ENCODE peak calls at places on chromosomes 3 and 15, in nine cellular contexts. E is ovary, V is body of pancreas, Y is hepatocyte, L is heart left ventricle, J is Karpas-422, X is GM23338, A is ascending aorta, S is psoas muscle. U is an unnamed sample.
A peak's percentile ranks its signal among the peaks of the same experiment; 100 is the strongest.

GRCh38 chr3:17823039-17823438 is 80.6 kb upstream of the TBC1D5 start:
- DNase-seq in J (no peak), A (no peak), L (no peak), Y (no peak), X (no peak), S (no peak), V (no peak), E (no peak), U (no peak)

GRCh38 chr3:140365872-140366697 is 311.8 kb upstream of the TRIM42 start:
- DNase-seq in V (no peak), S (no peak), X (no peak), J (no peak), Y (no peak), A (peak; percentile 13), L (no peak), E (no peak), U (no peak)

GRCh38 chr3:10628902-10629700 is 123.7 kb upstream of the ATP2B2 start:
- DNase-seq in A (no peak), X (no peak), J (no peak), S (no peak), L (no peak), E (no peak), Y (no peak), V (no peak), U (no peak)

GRCh38 chr15:40930430-40931299 is 1.5 kb downstream of the DLL4 start:
- DNase-seq in V (peak; percentile 56), X (peak; percentile 92), J (peak; percentile 72), Y (peak; percentile 74), L (peak; percentile 79), E (no peak), A (no peak), S (peak; percentile 57), U (no peak)

GRCh38 chr3:107633327-107634141 is 110.8 kb downstream of the BBX start:
- DNase-seq in A (no peak), E (no peak), L (no peak), X (no peak), V (no peak), S (no peak), J (no peak), Y (no peak), U (no peak)

GRCh38 chr3:32374788-32375595 is 16.7 kb upstream of the CMTM7 start:
- DNase-seq in E (no peak), L (no peak), S (no peak), J (peak; percentile 89), V (peak; percentile 70), X (peak; percentile 96), A (peak; percentile 79), Y (peak; percentile 81), U (peak; percentile 77)

GRCh38 chr3:50671331-50671730 is 3.4 kb upstream of the DOCK3 start:
- DNase-seq in A (no peak), V (no peak), Y (peak; percentile 46), J (no peak), E (no peak), S (no peak), X (no peak), L (no peak), U (no peak)

GRCh38 chr3:191499307-191500125 is 38.6 kb downstream of the PYDC2 start:
- DNase-seq in J (no peak), Y (peak; percentile 35), E (peak; percentile 23), V (peak; percentile 62), S (peak; percentile 35), X (peak; percentile 13), L (peak; percentile 59), A (no peak), U (no peak)

GRCh38 chr3:184314700-184315505 is 497 bp downstream of the EIF4G1 start:
- DNase-seq in Y (peak; percentile 90), V (peak; percentile 88), S (peak; percentile 92), A (peak; percentile 91), J (peak; percentile 83), X (peak; percentile 66), L (peak; percentile 94), E (peak; percentile 86), U (peak; percentile 65)

GRCh38 chr3:45499529-45499928 is 95.0 kb upstream of the LIMD1 start:
- DNase-seq in V (no peak), J (peak; percentile 77), L (no peak), S (no peak), X (peak; percentile 20), Y (peak; percentile 34), A (no peak), E (no peak), U (no peak)

GRCh38 chr3:37243811-37244748 is 69.7 kb upstream of the LRRFIP2 start:
- DNase-seq in E (peak; percentile 56), V (peak; percentile 91), S (peak; percentile 88), Y (peak; percentile 88), X (peak; percentile 78), L (peak; percentile 89), J (peak; percentile 74), A (peak; percentile 94), U (peak; percentile 13)

GRCh38 chr3:176078916-176079315 is 1118.4 kb downstream of the TBL1XR1 start:
- DNase-seq in J (no peak), S (no peak), E (no peak), Y (no peak), V (no peak), X (no peak), L (no peak), A (no peak), U (no peak)

GRCh38 chr3:115169808-115170207 is 22.7 kb upstream of the ZBTB20 start:
- DNase-seq in S (no peak), E (no peak), Y (no peak), L (no peak), J (peak; percentile 52), A (no peak), X (no peak), V (no peak), U (peak; percentile 36)

GRCh38 chr3:64650710-64651109 is 37.1 kb downstream of the ADAMTS9 start:
- DNase-seq in L (no peak), S (no peak), V (no peak), J (no peak), Y (no peak), E (no peak), X (no peak), A (no peak), U (no peak)

GRCh38 chr15:26716069-26716468 is 56.8 kb downstream of the GABRB3 start:
- DNase-seq in Y (no peak), X (no peak), S (no peak), V (no peak), L (no peak), J (peak; percentile 9), A (no peak), E (no peak), U (no peak)

GRCh38 chr15:61879219-61879618 is 181.0 kb downstream of the VPS13C start:
- DNase-seq in E (no peak), V (peak; percentile 13), L (no peak), J (no peak), Y (peak; percentile 13), X (no peak), S (no peak), A (no peak), U (no peak)
- H3K36me3 ChIP-seq in E (no peaks in the 10 kb centered on the region), V (no peaks in the 10 kb centered on the region), L (peaks cover 14% of the 10 kb centered on the region), J (peaks cover 36% of the 10 kb centered on the region), Y (no peaks in the 10 kb centered on the region), X (no peaks in the 10 kb centered on the region), S (no peaks in the 10 kb centered on the region), A (peaks cover 18% of the 10 kb centered on the region), U (peaks cover 8% of the 10 kb centered on the region)

DNA sequence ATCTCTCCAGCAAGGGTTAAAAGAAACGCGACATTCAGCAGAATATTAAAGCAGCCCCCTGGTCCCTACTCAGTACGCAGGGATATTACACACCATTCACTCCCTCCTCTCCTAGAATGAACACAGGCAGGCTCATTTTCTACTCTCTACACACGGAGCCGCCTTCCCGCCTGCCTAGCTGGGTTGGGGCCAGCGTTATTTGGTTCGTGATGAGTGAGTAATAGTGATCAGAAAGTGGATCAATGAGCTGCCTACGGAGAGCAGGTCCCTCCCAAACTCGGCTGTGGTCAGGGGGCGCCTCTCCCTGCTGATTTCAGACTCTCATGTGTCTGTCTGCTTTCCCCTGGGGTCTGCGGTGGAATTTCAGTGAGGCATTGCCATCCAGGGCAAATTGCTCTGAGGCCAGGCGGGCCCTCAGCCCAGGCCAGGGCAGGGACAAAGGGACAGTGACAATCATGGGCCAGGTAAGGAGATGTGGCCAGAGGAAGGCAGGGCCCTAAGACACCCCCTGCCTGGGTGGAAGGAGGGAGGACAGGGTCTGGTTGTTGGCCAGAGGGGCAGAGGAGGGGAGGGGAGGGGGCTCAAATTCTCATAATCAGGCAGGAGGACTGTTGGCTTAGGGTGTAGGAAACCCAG is 2.9 kb downstream of the EPHB1 start:
- DNase-seq in X (no peak), S (no peak), Y (no peak), V (no peak), E (no peak), L (no peak), A (no peak), J (no peak), U (no peak)
- H3K27me3 ChIP-seq in X (peaks cover 47% of the 10 kb centered on the region), S (no peaks in the 10 kb centered on the region), Y (peaks cover 47% of the 10 kb centered on the region), V (no peaks in the 10 kb centered on the region), E (no peaks in the 10 kb centered on the region), L (peaks cover 28% of the 10 kb centered on the region), A (no peaks in the 10 kb centered on the region), J (no peaks in the 10 kb centered on the region), U (no peaks in the 10 kb centered on the region)

DNA sequence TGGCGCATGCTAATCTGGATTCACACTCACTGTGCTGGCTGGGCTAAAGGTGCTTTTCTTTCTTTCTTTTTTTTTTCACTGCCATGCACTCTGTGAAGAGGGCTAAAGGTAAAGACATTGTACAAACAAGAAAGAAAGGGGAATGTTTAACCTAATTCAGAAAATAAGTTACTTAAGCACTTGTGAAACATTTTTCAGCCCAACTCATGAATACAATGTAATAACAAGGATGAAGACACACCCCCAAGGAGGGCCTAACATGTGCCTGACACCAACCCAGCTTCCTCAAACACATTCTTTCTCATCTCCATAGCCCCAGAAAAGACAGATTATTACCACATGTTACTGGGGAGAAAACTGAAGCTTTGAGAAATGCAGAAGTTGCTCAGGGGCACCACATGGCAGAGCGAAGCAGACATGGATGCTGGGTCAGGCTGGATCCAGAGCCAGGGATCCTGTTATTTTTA is 5.7 kb downstream of the STIMATE start:
- DNase-seq in S (no peak), J (peak; percentile 70), A (no peak), Y (peak; percentile 63), L (no peak), V (no peak), X (no peak), E (no peak), U (no peak)
- H3K4me1 ChIP-seq in S (peaks cover 43% of the 10 kb centered on the region), J (peaks cover 55% of the 10 kb centered on the region), A (peaks cover 57% of the 10 kb centered on the region), Y (peaks cover 37% of the 10 kb centered on the region), L (peaks cover 41% of the 10 kb centered on the region), V (peaks cover 77% of the 10 kb centered on the region), X (peaks cover 8% of the 10 kb centered on the region), E (peaks cover 19% of the 10 kb centered on the region), U (peaks cover 28% of the 10 kb centered on the region)

DNA sequence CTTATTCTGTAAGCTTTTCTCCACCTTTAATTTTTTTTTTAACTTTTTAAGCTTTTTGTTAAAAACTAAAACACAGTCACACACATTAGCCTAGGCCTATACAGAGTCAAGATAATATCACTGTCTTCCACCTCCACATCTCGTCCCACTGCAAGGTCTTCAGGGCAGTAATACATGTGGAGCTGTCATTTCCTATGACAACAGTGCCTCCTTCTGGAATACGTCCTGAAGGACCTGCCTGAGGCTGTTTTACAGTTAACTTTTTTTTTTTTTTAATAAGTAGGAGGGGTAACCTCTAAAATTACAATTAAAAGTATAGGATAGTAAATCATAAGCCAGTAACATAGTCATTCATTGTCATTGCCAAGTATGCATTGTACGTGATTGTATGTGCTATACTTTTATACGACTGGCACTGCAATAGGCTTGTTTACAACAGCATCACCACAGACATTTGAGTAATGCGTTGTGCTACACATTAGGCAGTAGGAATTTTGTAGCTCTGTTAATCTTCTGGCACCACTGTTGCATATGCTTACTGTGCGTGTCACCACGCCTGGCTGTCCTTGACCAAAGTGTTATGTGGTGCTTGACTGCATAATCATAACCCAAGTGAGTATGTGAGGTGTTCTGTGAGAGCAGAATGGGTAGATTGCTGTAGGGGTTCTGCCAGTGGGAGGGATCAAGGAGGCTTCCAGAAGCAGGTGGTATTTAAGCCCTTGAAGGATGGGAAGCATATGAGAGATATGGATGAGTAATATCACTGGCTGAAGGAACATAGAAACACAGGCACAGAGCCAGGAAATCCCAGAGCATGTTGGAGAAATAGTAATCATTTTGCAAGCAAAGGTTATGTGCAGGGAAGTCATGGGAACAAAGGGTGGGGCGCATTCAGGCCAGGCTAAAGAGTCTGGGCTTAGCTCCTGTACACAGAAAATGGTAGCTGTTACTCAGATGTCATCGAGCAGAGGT is 18.3 kb downstream of the FBXO22 start:
- DNase-seq in E (peak; percentile 23), L (peak; percentile 34), J (peak; percentile 69), X (peak; percentile 78), S (peak; percentile 17), Y (peak; percentile 74), A (peak; percentile 64), V (peak; percentile 40), U (no peak)
- H3K36me3 ChIP-seq in E (no peaks in the 10 kb centered on the region), L (no peaks in the 10 kb centered on the region), J (peaks cover 27% of the 10 kb centered on the region), X (peaks cover 10% of the 10 kb centered on the region), S (no peaks in the 10 kb centered on the region), Y (no peaks in the 10 kb centered on the region), A (no peaks in the 10 kb centered on the region), V (no peaks in the 10 kb centered on the region), U (peaks cover 38% of the 10 kb centered on the region)